ENCODE peak calls at places on chromosomes 6 and 20, in nine cellular contexts. R is left ventricle myocardium inferior; N is brain microvascular endothelial cell; W is body of pancreas; M is upper lobe of right lung; L is astrocyte of the spinal cord; V is activated CD8-positive, alpha-beta T cell treated with anti-CD3 and anti-CD28 coated beads for 36 hours; H is HCT116; G is cardiac fibroblast. Z is an unnamed sample.

GRCh38 chr6:41200901-41201783 is at the start of gene TREML2:
- DNase-seq in R (no peak), N (no peak), W (no peak), M (no peak), L (no peak), V (peak), H (no peak), G (no peak), Z (no peak)

GRCh38 chr20:25053207-25054132 is 4.5 kb downstream of the ACSS1 start:
- DNase-seq in R (peak), N (no peak), W (no peak), M (peak), L (peak), V (no peak), H (no peak), G (peak), Z (no peak)

GRCh38 chr6:108768176-108768555 is 80.1 kb upstream of the ARMC2 start:
- DNase-seq in R (no peak), N (no peak), W (no peak), M (no peak), L (no peak), V (no peak), H (no peak), G (no peak), Z (no peak)

GRCh38 chr20:17856024-17856564 is 112.5 kb downstream of the SNX5 start:
- DNase-seq in R (no peak), N (no peak), W (no peak), M (peak), L (no peak), V (peak), H (no peak), G (no peak), Z (no peak)

GRCh38 chr6:144659202-144659731 is 374.1 kb downstream of the UTRN start:
- DNase-seq in R (no peak), N (peak), W (peak), M (no peak), L (peak), V (peak), H (no peak), G (peak), Z (no peak)

GRCh38 chr20:20666359-20666758 is 46.1 kb downstream of the RALGAPA2 start:
- DNase-seq in R (no peak), N (no peak), W (no peak), M (no peak), L (no peak), V (no peak), H (no peak), G (no peak), Z (no peak)

GRCh38 chr20:63322146-63322922 is 29.3 kb downstream of the COL20A1 start:
- DNase-seq in R (no peak), N (no peak), W (peak), M (peak), L (no peak), V (no peak), H (no peak), G (no peak), Z (no peak)

GRCh38 chr20:48584391-48585249 is 243.2 kb downstream of the PREX1 start:
- DNase-seq in R (no peak), N (no peak), W (no peak), M (peak), L (no peak), V (no peak), H (no peak), G (no peak), Z (no peak)

GRCh38 chr6:143739341-143739851 is 61.6 kb downstream of the PHACTR2 start:
- DNase-seq in R (no peak), N (no peak), W (no peak), M (no peak), L (no peak), V (no peak), H (no peak), G (no peak), Z (no peak)

GRCh38 chr6:112649853-112650252 is 302.7 kb downstream of the RFPL4B start:
- DNase-seq in R (no peak), N (no peak), W (no peak), M (no peak), L (no peak), V (no peak), H (no peak), G (no peak), Z (no peak)

GRCh38 chr6:23280445-23280844 is 711.1 kb downstream of the HDGFL1 start:
- DNase-seq in R (no peak), N (no peak), W (no peak), M (no peak), L (no peak), V (no peak), H (no peak), G (peak), Z (peak)

GRCh38 chr6:21840428-21840827 is 246.9 kb downstream of the SOX4 start:
- DNase-seq in R (no peak), N (peak), W (no peak), M (no peak), L (peak), V (no peak), H (no peak), G (peak), Z (no peak)

GRCh38 chr6:161067749-161068148 is 76.2 kb downstream of the MAP3K4 start:
- DNase-seq in R (no peak), N (no peak), W (no peak), M (no peak), L (no peak), V (no peak), H (no peak), G (no peak), Z (no peak)

GRCh38 chr6:31193206-31193605 is 22.7 kb upstream of the POU5F1 start:
- DNase-seq in R (no peak), N (no peak), W (no peak), M (peak), L (no peak), V (no peak), H (no peak), G (no peak), Z (no peak)
- TF ChIP-seq CTCF in R (no peak), N (no peak), W (no peak), M (no peak), L (no peak), V (no peak), H (peak), G (no peak), Z (no peak)

DNA sequence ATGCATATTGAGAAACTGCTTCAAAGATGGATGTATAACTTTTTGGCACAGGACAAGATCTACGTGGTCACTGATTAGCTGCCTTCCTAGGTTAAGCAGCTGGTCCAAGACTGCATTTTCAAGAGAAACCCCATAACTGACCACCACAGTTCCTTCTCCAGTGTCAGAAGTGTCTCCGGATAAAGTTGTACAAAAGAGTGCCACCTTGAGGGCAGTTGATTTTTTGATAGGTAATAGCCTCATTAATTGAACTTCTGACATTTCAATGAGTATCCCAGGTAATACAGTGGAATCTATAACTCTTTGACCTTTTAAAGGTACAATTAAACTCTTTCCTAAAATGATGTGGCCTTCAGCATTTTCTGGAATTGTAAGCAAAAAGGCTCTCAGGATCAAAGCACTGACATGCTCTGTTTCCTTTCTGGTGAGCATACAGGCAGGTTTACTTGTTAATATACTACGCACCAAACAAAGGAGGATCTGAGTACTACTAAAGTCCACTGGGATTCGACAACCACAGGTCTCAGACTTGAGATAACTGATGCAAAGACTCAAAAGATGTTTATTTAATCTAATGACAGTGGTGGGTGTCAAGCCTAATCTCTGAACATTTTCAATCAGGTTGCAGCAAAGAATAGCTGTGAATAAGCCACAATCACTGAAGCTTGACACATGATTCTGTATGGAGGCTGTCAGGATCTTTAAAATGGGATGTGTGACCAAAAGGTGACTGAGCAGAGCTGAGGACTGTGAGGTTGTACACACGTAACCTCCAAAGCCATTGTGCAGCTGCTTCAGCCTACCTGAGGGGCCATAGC is 21.2 kb downstream of the MKKS start:
- DNase-seq in R (no peak), N (peak), W (no peak), M (no peak), L (peak), V (no peak), H (no peak), G (peak), Z (no peak)
- TF ChIP-seq CTCF in R (peak), N (peak), W (no peak), M (no peak), L (peak), V (peak), H (peak), G (peak), Z (no peak)

GRCh38 chr6:52904562-52905279 is 4.8 kb downstream of the GSTA3 start:
- DNase-seq in R (no peak), N (no peak), W (no peak), M (no peak), L (no peak), V (peak), H (no peak), G (peak), Z (peak)
- TF ChIP-seq CTCF in R (no peak), N (peak), W (no peak), M (no peak), L (peak), V (peak), H (peak), G (peak), Z (peak)

GRCh38 chr20:6819599-6819998 is 52.1 kb downstream of the BMP2 start:
- DNase-seq in R (no peak), N (no peak), W (peak), M (no peak), L (no peak), V (no peak), H (no peak), G (peak), Z (peak)

GRCh38 chr20:6814945-6815344 is 47.5 kb downstream of the BMP2 start:
- DNase-seq in R (no peak), N (no peak), W (no peak), M (no peak), L (no peak), V (no peak), H (no peak), G (no peak), Z (no peak)

GRCh38 chr20:6812530-6812929 is 45.0 kb downstream of the BMP2 start:
- DNase-seq in R (no peak), N (no peak), W (no peak), M (no peak), L (no peak), V (no peak), H (no peak), G (no peak), Z (no peak)

DNA sequence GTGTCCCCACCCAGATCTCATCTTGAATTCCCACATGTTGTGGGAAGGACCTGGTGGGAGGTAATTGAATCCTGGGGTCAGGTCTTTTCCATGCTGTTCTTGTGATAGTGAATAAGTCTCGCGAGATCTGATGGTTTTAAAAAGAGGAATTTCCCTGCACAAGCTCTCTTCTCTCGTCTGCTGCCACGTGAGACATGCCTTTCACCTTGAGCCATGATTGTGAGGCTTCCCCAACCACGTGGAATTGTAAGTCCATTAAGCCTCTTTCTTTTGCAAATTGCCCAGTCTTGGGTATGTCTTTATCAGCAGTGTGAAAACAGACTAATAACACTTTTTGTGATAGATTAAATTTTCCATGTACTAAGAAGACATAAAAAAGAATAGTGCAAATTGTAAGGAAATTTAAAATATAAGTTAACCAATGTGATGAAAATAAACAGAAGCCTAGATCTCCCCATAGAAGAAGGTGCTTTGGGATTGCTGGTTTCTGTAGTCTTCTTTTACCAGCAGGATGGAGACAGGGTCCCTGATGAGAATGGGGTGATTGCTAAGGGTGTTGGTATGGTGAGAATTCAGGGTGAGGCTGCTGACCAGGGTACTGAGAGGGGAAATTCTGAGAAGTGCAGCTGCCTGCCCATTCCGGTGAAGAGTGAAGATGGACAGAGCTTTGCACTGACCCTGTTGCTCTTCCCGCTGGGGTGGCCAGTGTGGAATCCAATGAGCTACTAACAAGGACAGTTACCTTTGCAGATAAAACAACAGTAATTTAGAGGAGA is 50.7 kb downstream of the BMP2 start:
- DNase-seq in R (no peak), N (peak), W (no peak), M (no peak), L (no peak), V (no peak), H (no peak), G (peak), Z (no peak)
- TF ChIP-seq CTCF in R (no peak), N (no peak), W (no peak), M (no peak), L (no peak), V (no peak), H (no peak), G (no peak), Z (no peak)

GRCh38 chr20:35885212-35885611 is 69.1 kb downstream of the SCAND1 start:
- DNase-seq in R (no peak), N (no peak), W (no peak), M (no peak), L (no peak), V (no peak), H (no peak), G (no peak), Z (no peak)

GRCh38 chr20:35884541-35884865 is 69.8 kb downstream of the SCAND1 start:
- DNase-seq in R (no peak), N (no peak), W (no peak), M (no peak), L (no peak), V (no peak), H (no peak), G (no peak), Z (no peak)

GRCh38 chr20:35883341-35883777 is 70.9 kb downstream of the SCAND1 start:
- DNase-seq in R (no peak), N (peak), W (no peak), M (no peak), L (no peak), V (no peak), H (no peak), G (no peak), Z (no peak)

GRCh38 chr20:35881676-35882075 is 72.6 kb downstream of the SCAND1 start:
- DNase-seq in R (no peak), N (no peak), W (no peak), M (no peak), L (no peak), V (no peak), H (no peak), G (no peak), Z (no peak)

DNA sequence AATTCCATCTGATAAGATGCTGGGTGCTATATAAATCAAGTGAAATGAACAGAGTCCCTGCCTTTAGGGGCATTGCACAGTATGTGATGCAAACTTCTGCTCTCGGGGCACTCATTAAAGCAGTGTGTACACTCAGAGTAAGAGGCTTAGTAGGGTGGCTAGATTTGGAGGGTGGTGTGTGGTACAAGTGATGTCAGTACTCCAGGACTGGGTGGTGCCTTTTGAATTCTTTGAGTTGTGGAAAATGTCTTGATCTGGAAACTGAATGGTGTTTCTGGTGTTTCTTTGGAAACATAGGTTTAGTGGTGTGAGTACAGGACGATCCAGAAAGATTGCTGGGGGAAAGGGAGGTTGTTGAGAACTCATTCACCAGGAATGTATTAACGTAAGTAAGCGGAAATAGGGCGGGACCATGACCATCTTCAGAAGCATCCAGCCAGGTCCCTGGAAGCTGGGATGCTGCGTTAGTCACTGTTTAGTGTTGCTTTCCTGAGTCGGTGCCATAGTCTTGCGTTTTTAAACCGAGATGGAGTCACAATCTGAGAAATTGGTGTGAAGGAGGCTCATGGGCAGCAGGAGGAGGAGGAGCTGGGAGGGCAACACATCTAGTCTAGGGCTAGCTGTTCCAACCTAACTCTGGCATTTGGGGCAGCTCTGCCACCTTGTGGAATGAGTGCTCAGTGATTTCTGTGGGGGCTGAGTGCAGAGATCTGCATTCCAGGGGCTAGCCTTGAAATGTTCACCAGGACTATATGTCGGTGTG is 70.3 kb downstream of the SCAND1 start:
- DNase-seq in R (peak), N (peak), W (peak), M (peak), L (peak), V (peak), H (peak), G (peak), Z (peak)
- TF ChIP-seq CTCF in R (peak), N (peak), W (peak), M (peak), L (peak), V (peak), H (peak), G (peak), Z (peak)

GRCh38 chr20:23479043-23479442 is 11.9 kb upstream of the CST8 start:
- DNase-seq in R (no peak), N (no peak), W (no peak), M (no peak), L (no peak), V (no peak), H (no peak), G (no peak), Z (no peak)

GRCh38 chr20:23488470-23488869 is 2.4 kb upstream of the CST8 start:
- DNase-seq in R (no peak), N (no peak), W (no peak), M (no peak), L (no peak), V (no peak), H (no peak), G (no peak), Z (no peak)

GRCh38 chr20:23482138-23482537 is 8.8 kb upstream of the CST8 start:
- DNase-seq in R (no peak), N (no peak), W (no peak), M (no peak), L (no peak), V (no peak), H (no peak), G (no peak), Z (no peak)

GRCh38 chr20:23484081-23484480 is 6.8 kb upstream of the CST8 start:
- DNase-seq in R (no peak), N (no peak), W (no peak), M (no peak), L (no peak), V (no peak), H (no peak), G (no peak), Z (no peak)
- TF ChIP-seq CTCF in R (no peak), N (no peak), W (no peak), M (no peak), L (no peak), V (no peak), H (no peak), G (no peak), Z (no peak)

GRCh38 chr20:47172579-47172978 is 183.9 kb downstream of the ZMYND8 start:
- DNase-seq in R (no peak), N (no peak), W (no peak), M (no peak), L (no peak), V (no peak), H (no peak), G (no peak), Z (no peak)

GRCh38 chr20:47178277-47178676 is 178.2 kb downstream of the ZMYND8 start:
- DNase-seq in R (no peak), N (no peak), W (no peak), M (no peak), L (no peak), V (no peak), H (no peak), G (no peak), Z (no peak)

GRCh38 chr20:47175501-47175900 is 181.0 kb downstream of the ZMYND8 start:
- DNase-seq in R (no peak), N (no peak), W (no peak), M (no peak), L (no peak), V (no peak), H (no peak), G (peak), Z (no peak)

GRCh38 chr20:47174844-47175243 is 181.7 kb downstream of the ZMYND8 start:
- DNase-seq in R (no peak), N (no peak), W (no peak), M (no peak), L (no peak), V (no peak), H (no peak), G (no peak), Z (no peak)

GRCh38 chr20:47173596-47174216 is 182.8 kb downstream of the ZMYND8 start:
- DNase-seq in R (no peak), N (no peak), W (no peak), M (no peak), L (no peak), V (no peak), H (no peak), G (no peak), Z (peak)
- TF ChIP-seq CTCF in R (no peak), N (peak), W (no peak), M (no peak), L (no peak), V (no peak), H (peak), G (no peak), Z (no peak)

GRCh38 chr6:110996661-110997060 is 14.8 kb downstream of the RPF2 start:
- DNase-seq in R (no peak), N (no peak), W (no peak), M (no peak), L (no peak), V (no peak), H (no peak), G (no peak), Z (no peak)

DNA sequence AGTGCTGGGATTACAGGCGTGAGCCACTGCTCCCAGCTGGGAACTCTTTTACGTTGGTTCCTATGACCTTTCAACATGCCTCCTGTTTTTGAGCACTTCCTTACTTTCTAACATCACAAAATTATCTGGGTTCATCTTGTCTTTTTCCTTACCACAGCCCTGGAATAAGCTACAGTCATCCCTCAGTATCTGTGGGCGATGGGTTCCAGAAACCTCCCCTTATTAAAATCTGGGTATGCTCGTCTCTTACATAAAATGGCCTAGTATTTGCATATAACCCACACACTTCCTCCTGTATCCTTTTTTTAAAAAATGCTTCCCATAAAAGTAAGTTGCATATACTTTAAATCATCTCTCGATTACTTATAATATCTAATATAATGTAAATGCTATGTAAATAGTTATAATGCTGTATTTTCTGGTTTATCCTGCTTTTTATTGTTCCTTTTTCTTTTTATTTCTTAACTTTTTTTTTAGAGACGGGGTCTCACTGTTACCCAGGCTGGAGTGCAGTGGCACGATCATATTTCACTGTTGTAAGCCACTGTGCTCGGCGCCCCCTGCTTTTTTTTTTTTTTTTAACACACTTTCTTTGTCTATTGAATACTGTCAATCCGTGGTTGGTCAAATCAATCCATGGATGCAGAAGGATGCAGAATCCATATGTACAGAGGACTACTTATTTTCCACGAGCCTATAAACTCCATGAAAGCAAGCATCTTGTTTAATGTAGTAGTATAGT is 9.2 kb downstream of the RPF2 start:
- DNase-seq in R (no peak), N (no peak), W (no peak), M (no peak), L (no peak), V (no peak), H (no peak), G (no peak), Z (no peak)
- TF ChIP-seq CTCF in R (no peak), N (no peak), W (no peak), M (no peak), L (no peak), V (no peak), H (peak), G (no peak), Z (no peak)